ENCODE peak calls at places on chromosomes 1 and 21, in four cellular contexts. B, A, J and U are unnamed samples.

GRCh38 chr1:205709059-205709398 is 28.7 kb upstream of the SLC45A3 start:
- DNase-seq in J (no peak), A (no peak), B (no peak), U (no peak)

GRCh38 chr1:14894811-14895524 is 258.6 kb upstream of the TMEM51 start:
- DNase-seq in A (no peak), B (no peak), J (no peak), U (no peak)

GRCh38 chr21:32520885-32521735 is 64.2 kb downstream of the TCP10L start:
- DNase-seq in A (no peak), B (no peak), J (no peak), U (peak)

GRCh38 chr1:201763439-201764140 is 65.4 kb upstream of the IPO9 start:
- DNase-seq in B (no peak), J (no peak), A (no peak), U (no peak)

GRCh38 chr1:67194209-67194863 is 28.1 kb downstream of the IL23R start:
- DNase-seq in B (no peak), J (no peak), A (peak), U (no peak)

GRCh38 chr1:223479718-223480425 is 86.7 kb downstream of the CCDC185 start:
- DNase-seq in A (no peak), J (no peak), B (no peak), U (peak)

GRCh38 chr1:113912594-113913311 is 7.6 kb downstream of the DCLRE1B start:
- DNase-seq in B (no peak), J (no peak), A (no peak), U (no peak)

GRCh38 chr1:222009105-222009730 is 267.3 kb upstream of the DUSP10 start:
- DNase-seq in A (peak), J (no peak), B (no peak), U (peak)

GRCh38 chr1:116380499-116381316 is 7.7 kb downstream of the ATP1A1 start:
- DNase-seq in A (no peak), B (no peak), J (no peak), U (no peak)

GRCh38 chr1:45490121-45490622 is 791 bp downstream of the TESK2 start:
- DNase-seq in J (no peak), B (no peak), A (no peak), U (no peak)

GRCh38 chr21:18954415-18954972 is 550.9 kb upstream of the TMPRSS15 start:
- DNase-seq in A (no peak), B (no peak), J (no peak), U (no peak)

GRCh38 chr1:21696931-21697330 is 27.8 kb upstream of the RAP1GAP start:
- DNase-seq in J (no peak), B (no peak), A (no peak), U (no peak)

GRCh38 chr1:154862927-154863701 is 7.0 kb downstream of the KCNN3 start:
- DNase-seq in A (no peak), J (no peak), B (no peak), U (no peak)

GRCh38 chr1:231629132-231629531 is 2.5 kb downstream of the DISC1 start:
- DNase-seq in B (no peak), J (no peak), A (no peak), U (no peak)

GRCh38 chr1:36776949-36777348 is 257.4 kb downstream of the GRIK3 start:
- DNase-seq in B (no peak), J (no peak), A (no peak), U (no peak)

GRCh38 chr1:111082421-111083192 is 57.3 kb downstream of the DRAM2 start:
- DNase-seq in B (no peak), J (no peak), A (peak), U (peak)

GRCh38 chr21:37237764-37238163 is 29.4 kb downstream of the VPS26C start:
- DNase-seq in B (no peak), A (no peak), J (no peak), U (no peak)

GRCh38 chr1:96010000-96010399 is 711.6 kb upstream of the PTBP2 start:
- DNase-seq in A (no peak), J (no peak), B (no peak), U (no peak)

GRCh38 chr1:33168556-33169289 is 13.1 kb downstream of the TRIM62 start:
- DNase-seq in A (no peak), B (no peak), J (no peak), U (no peak)

GRCh38 chr1:171809834-171810233 is 28.4 kb downstream of the METTL13 start:
- DNase-seq in B (no peak), A (no peak), J (no peak), U (no peak)

GRCh38 chr1:18407166-18408045 is 73.3 kb upstream of the KLHDC7A start:
- DNase-seq in J (no peak), A (no peak), B (no peak), U (no peak)

GRCh38 chr1:27005166-27005530 is 7.5 kb downstream of the TENT5B start:
- DNase-seq in J (no peak), A (no peak), B (no peak), U (no peak)

GRCh38 chr1:173430707-173431662 is 46.1 kb upstream of the PRDX6 start:
- DNase-seq in A (no peak), J (peak), B (peak), U (peak)

GRCh38 chr1:150293433-150294253 is at the start of gene MRPS21:
- DNase-seq in A (peak), B (peak), J (peak), U (peak)

DNA sequence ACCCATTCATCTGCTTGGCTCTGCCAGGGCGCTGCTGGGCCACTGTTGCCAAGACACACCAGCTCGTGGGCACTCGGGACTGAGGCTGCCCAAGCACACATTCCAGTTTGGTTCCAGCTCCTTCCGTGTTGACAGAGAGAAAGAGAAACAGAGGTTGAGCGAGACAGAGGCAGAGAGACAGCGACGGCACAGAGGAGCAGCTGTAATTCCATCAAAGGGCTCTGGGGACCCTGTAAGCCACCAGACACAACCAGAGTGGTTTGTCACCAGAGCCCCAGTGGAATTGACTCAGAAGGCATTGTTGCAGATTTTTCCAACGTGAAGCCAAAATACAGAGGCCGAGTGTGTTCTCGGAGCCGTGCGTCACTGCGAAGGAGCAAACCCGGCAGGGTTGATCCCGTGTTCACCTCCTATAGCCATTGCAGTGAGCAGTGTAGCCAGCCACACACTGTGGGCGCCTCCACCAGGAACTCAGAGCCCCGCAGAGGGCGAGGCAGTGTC is 33.5 kb downstream of the SYF2 start:
- DNase-seq in J (no peak), B (no peak), A (no peak), U (peak)
- TF ChIP-seq JUND in J (no peak), B (no peak), A (no peak), U (no peak)

GRCh38 chr1:31760901-31761470 is 3.2 kb downstream of the ADGRB2 start:
- DNase-seq in B (no peak), A (no peak), J (no peak), U (no peak)
- TF ChIP-seq JUND in B (no peak), A (no peak), J (peak), U (no peak)

GRCh38 chr1:78003882-78004718 is 639 bp upstream of the DNAJB4 start:
- DNase-seq in B (peak), A (peak), J (no peak), U (peak)
- TF ChIP-seq JUND in B (peak), A (no peak), J (peak), U (no peak)

GRCh38 chr1:23369335-23370013 is at the start of gene ZNF436:
- DNase-seq in A (no peak), B (no peak), J (no peak), U (peak)
- TF ChIP-seq JUND in A (no peak), B (no peak), J (no peak), U (no peak)

DNA sequence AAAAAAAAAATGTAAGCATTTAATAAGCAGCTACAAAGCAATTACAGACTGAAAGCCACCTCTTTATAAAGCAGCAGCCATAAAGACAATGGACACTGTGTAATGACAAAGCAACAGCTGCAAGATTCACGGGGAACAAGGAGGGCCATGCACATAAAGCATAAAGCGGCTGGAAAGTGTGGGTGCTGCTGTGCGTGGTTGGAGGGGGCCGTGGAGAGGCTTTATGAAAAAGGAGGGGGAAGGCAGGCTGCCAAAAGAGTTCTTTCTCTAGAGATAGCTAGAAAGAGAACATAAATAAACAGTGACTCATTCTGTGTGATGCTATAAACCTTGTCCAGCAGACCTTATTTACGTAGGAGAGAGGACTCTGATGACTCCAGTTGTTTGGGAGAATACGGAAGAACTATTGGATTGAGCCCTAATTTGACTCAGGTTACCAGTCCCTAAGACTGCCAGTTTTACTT is 49.3 kb downstream of the ADAMTS1 start:
- DNase-seq in J (no peak), B (no peak), A (no peak), U (no peak)
- TF ChIP-seq JUND in J (no peak), B (no peak), A (no peak), U (no peak)

GRCh38 chr1:16375521-16376359 is 8.7 kb downstream of the SZRD1 start:
- DNase-seq in A (no peak), J (no peak), B (no peak), U (no peak)
- TF ChIP-seq JUND in A (no peak), J (no peak), B (no peak), U (no peak)